ENCODE peak calls at places on chromosomes 7 and 10, in six cellular contexts. W, G, N, M, I and H are unnamed samples.

GRCh38 chr7:5218564-5219360 is 28.7 kb downstream of the WIPI2 start:
- DNase-seq in M (no peak), I (peak), N (no peak), W (no peak), G (no peak), H (no peak)

GRCh38 chr10:128064615-128065580 is 61.3 kb downstream of the MKI67 start:
- DNase-seq in G (no peak), N (peak), I (peak), W (peak), M (peak), H (peak)

GRCh38 chr7:82294865-82295264 is 148.7 kb downstream of the CACNA2D1 start:
- DNase-seq in W (no peak), I (no peak), M (no peak), G (no peak), N (no peak), H (no peak)

GRCh38 chr7:32036557-32036956 is 33.6 kb downstream of the PDE1C start:
- DNase-seq in I (peak), W (no peak), N (no peak), M (no peak), G (no peak), H (peak)

GRCh38 chr10:102675887-102676616 is 31.8 kb downstream of the TRIM8 start:
- DNase-seq in W (no peak), G (no peak), N (peak), M (no peak), I (peak), H (no peak)

GRCh38 chr10:97131702-97132101 is 54.1 kb downstream of the SLIT1 start:
- DNase-seq in W (no peak), I (no peak), G (no peak), M (no peak), N (peak), H (no peak)

GRCh38 chr7:458511-459245 is 61.0 kb downstream of the PDGFA start:
- DNase-seq in I (no peak), N (no peak), W (no peak), G (no peak), M (no peak), H (no peak)

GRCh38 chr10:22750131-22750530 is 35.8 kb upstream of the PIP4K2A start:
- DNase-seq in I (no peak), W (no peak), M (no peak), N (no peak), G (no peak), H (no peak)

GRCh38 chr10:48506147-48506917 is 98.5 kb downstream of the ARHGAP22 start:
- DNase-seq in W (no peak), M (peak), G (no peak), I (peak), N (no peak), H (no peak)

GRCh38 chr7:94436018-94436604 is 41.4 kb downstream of the COL1A2 start:
- DNase-seq in G (peak), W (peak), I (peak), M (peak), N (no peak), H (peak)

GRCh38 chr10:123150986-123151738 is 3.0 kb upstream of the BUB3 start:
- DNase-seq in I (peak), M (peak), G (peak), W (no peak), N (no peak), H (no peak)

GRCh38 chr10:26448706-26449435 is 10.7 kb downstream of the APBB1IP start:
- DNase-seq in M (peak), N (no peak), I (peak), G (no peak), W (peak), H (no peak)

GRCh38 chr10:114743552-114744231 is 77.9 kb upstream of the FHIP2A start:
- DNase-seq in N (no peak), M (no peak), I (no peak), G (no peak), W (no peak), H (no peak)

GRCh38 chr10:128540806-128541739 is 414.9 kb upstream of the MKI67 start:
- DNase-seq in G (peak), I (no peak), M (no peak), N (no peak), W (no peak), H (no peak)

GRCh38 chr10:49407552-49408137 is 11.8 kb upstream of the DRGX start:
- DNase-seq in N (peak), I (peak), G (peak), M (peak), W (peak), H (peak)

GRCh38 chr10:113015201-113015600 is 65.2 kb downstream of the TCF7L2 start:
- DNase-seq in M (no peak), W (no peak), N (no peak), G (no peak), I (no peak), H (no peak)

GRCh38 chr7:2116903-2117680 is 115.7 kb downstream of the MAD1L1 start:
- DNase-seq in N (no peak), M (no peak), W (no peak), G (no peak), I (no peak), H (no peak)

GRCh38 chr7:7970620-7971307 is 2.2 kb downstream of the GLCCI1 start:
- DNase-seq in N (no peak), G (no peak), W (no peak), I (no peak), M (no peak), H (no peak)

GRCh38 chr7:138278601-138279000 is 181.5 kb upstream of the TRIM24 start:
- DNase-seq in W (no peak), M (no peak), N (no peak), G (no peak), I (no peak), H (no peak)

GRCh38 chr10:126397640-126398382 is 9.5 kb upstream of the ADAM12 start:
- DNase-seq in N (peak), I (no peak), M (no peak), G (no peak), W (no peak), H (peak)

GRCh38 chr10:113273877-113274829 is 278.7 kb upstream of the HABP2 start:
- DNase-seq in W (no peak), G (no peak), M (no peak), N (peak), I (no peak), H (no peak)

GRCh38 chr10:44651395-44651661 is 259.8 kb upstream of the TMEM72 start:
- DNase-seq in W (no peak), G (no peak), N (no peak), M (no peak), I (no peak), H (no peak)

GRCh38 chr10:123974406-123974805 is 82.8 kb upstream of the CPXM2 start:
- DNase-seq in M (no peak), I (no peak), W (no peak), G (no peak), N (peak), H (no peak)

GRCh38 chr7:45001138-45001694 is 1.2 kb downstream of the CCM2 start:
- DNase-seq in M (peak), G (no peak), N (no peak), I (peak), W (no peak), H (no peak)

GRCh38 chr10:413662-414071 is 275.8 kb downstream of the DIP2C start:
- DNase-seq in I (no peak), G (no peak), N (no peak), W (no peak), M (no peak), H (no peak)

GRCh38 chr10:91380873-91381561 is 29.1 kb upstream of the HECTD2 start:
- DNase-seq in W (no peak), G (peak), N (no peak), M (no peak), I (no peak), H (no peak)

GRCh38 chr10:131891196-131891928 is 9.4 kb upstream of the PPP2R2D start:
- DNase-seq in I (no peak), W (no peak), N (no peak), G (peak), M (no peak), H (no peak)

GRCh38 chr10:24255115-24255895 is 46.4 kb downstream of the KIAA1217 start:
- DNase-seq in W (no peak), M (no peak), N (no peak), I (no peak), G (no peak), H (no peak)

GRCh38 chr10:5896208-5896607 is 6.2 kb downstream of the FBH1 start:
- DNase-seq in G (no peak), M (no peak), N (no peak), I (no peak), W (no peak), H (no peak)